ENCODE peak calls at places on chromosomes 11 and 22, in six cellular contexts. X is AG10803, R is dorsolateral prefrontal cortex, Y is kidney epithelial cell, Q is IMR-90, S is upper lobe of left lung. W is an unnamed sample.

GRCh38 chr11:75626692-75627536 is 41.9 kb downstream of the MAP6 start:
- DNase-seq in Y (no peak), R (no peak), Q (peak), X (peak), S (no peak), W (peak)

GRCh38 chr11:95044010-95044409 is 5.2 kb upstream of the KDM4F start:
- DNase-seq in R (no peak), Q (no peak), Y (no peak), S (no peak), X (no peak), W (no peak)

GRCh38 chr11:79087957-79088318 is 352.9 kb downstream of the TENM4 start:
- DNase-seq in R (no peak), Q (no peak), Y (no peak), X (peak), S (no peak), W (no peak)

GRCh38 chr11:86208572-86208971 is 36.0 kb upstream of the EED start:
- DNase-seq in Q (no peak), X (no peak), S (no peak), Y (no peak), R (no peak), W (no peak)

GRCh38 chr11:75429902-75430691 is 2.9 kb downstream of the KLHL35 start:
- DNase-seq in Y (peak), R (no peak), X (peak), S (peak), Q (peak), W (peak)

GRCh38 chr11:107457205-107457557 is 444 bp downstream of the CWF19L2 start:
- DNase-seq in R (no peak), Y (no peak), Q (peak), S (no peak), X (no peak), W (peak)

GRCh38 chr11:111376453-111376871 is 2.6 kb downstream of the POU2AF1 start:
- DNase-seq in Q (no peak), Y (no peak), X (no peak), R (no peak), S (no peak), W (no peak)

GRCh38 chr22:50192825-50193204 is 7.1 kb downstream of the TRABD start:
- DNase-seq in Y (no peak), S (no peak), R (no peak), X (no peak), Q (no peak), W (no peak)

GRCh38 chr11:108592591-108593213 is 866 bp downstream of the EXPH5 start:
- DNase-seq in X (no peak), S (peak), Y (no peak), Q (no peak), R (peak), W (no peak)

GRCh38 chr22:42805998-42806481 is 51.0 kb downstream of the ARFGAP3 start:
- DNase-seq in Y (no peak), X (no peak), R (no peak), Q (no peak), S (no peak), W (no peak)

GRCh38 chr11:61439615-61440014 is 9.7 kb downstream of the SDHAF2 start:
- DNase-seq in S (no peak), R (no peak), Y (no peak), Q (no peak), X (no peak), W (no peak)

GRCh38 chr11:61891331-61892084 is at the start of gene FADS3:
- DNase-seq in Q (peak), Y (no peak), S (peak), X (peak), R (peak), W (peak)

GRCh38 chr11:118785362-118785761 is 5.6 kb downstream of the DDX6 start:
- DNase-seq in S (no peak), R (no peak), X (peak), Y (no peak), Q (peak), W (peak)

GRCh38 chr22:38214248-38215056 is 12.7 kb downstream of the MAFF start:
- DNase-seq in Y (no peak), X (peak), S (peak), Q (peak), R (peak), W (no peak)

GRCh38 chr22:17985606-17986005 is 38.8 kb downstream of the MICAL3 start:
- DNase-seq in S (no peak), X (no peak), Q (no peak), Y (no peak), R (no peak), W (no peak)

GRCh38 chr22:32042924-32043323 is at the start of gene SLC5A1:
- DNase-seq in X (no peak), Y (no peak), R (no peak), Q (no peak), S (peak), W (no peak)

GRCh38 chr11:12113294-12113693 is 2.9 kb downstream of the MICAL2 start:
- DNase-seq in Q (peak), R (no peak), X (no peak), Y (no peak), S (no peak), W (no peak)

GRCh38 chr11:12111482-12112149 is 1.2 kb downstream of the MICAL2 start:
- DNase-seq in R (no peak), S (no peak), Y (no peak), X (peak), Q (peak), W (no peak)

GRCh38 chr11:12110714-12111481 is 508 bp downstream of the MICAL2 start:
- DNase-seq in Y (no peak), R (no peak), S (peak), X (peak), Q (no peak), W (no peak)

GRCh38 chr11:12112731-12113130 is 2.3 kb downstream of the MICAL2 start:
- DNase-seq in S (no peak), Q (no peak), X (no peak), R (no peak), Y (no peak), W (no peak)

GRCh38 chr11:12112150-12112520 is 1.7 kb downstream of the MICAL2 start:
- DNase-seq in S (no peak), R (no peak), Q (no peak), Y (no peak), X (no peak), W (no peak)
- H3K4me3 ChIP-seq in S (no peak), R (peak), Q (peak), Y (peak), X (peak), W (peak)

GRCh38 chr22:28977050-28977449 is 84.6 kb downstream of the C22orf31 start:
- DNase-seq in S (no peak), R (no peak), X (no peak), Y (no peak), Q (no peak), W (no peak)
- H3K4me3 ChIP-seq in S (no peak), R (no peak), X (peak), Y (no peak), Q (no peak), W (no peak)

GRCh38 chr11:123576501-123576900 is 77.9 kb downstream of the SCN3B start:
- DNase-seq in S (no peak), Q (no peak), X (no peak), Y (no peak), R (no peak), W (no peak)
- H3K4me3 ChIP-seq in S (no peak), Q (no peak), X (no peak), Y (no peak), R (no peak), W (no peak)

GRCh38 chr22:45308624-45309421 is 911 bp upstream of the FAM118A start:
- DNase-seq in X (no peak), Y (no peak), R (no peak), Q (no peak), S (no peak), W (no peak)

GRCh38 chr22:45302751-45303150 is 7.0 kb upstream of the FAM118A start:
- DNase-seq in X (no peak), Q (no peak), Y (no peak), S (no peak), R (no peak), W (no peak)

GRCh38 chr22:45306139-45306538 is 3.6 kb upstream of the FAM118A start:
- DNase-seq in R (no peak), Q (no peak), S (no peak), X (no peak), Y (no peak), W (no peak)

GRCh38 chr22:45304971-45305370 is 4.8 kb upstream of the FAM118A start:
- DNase-seq in X (no peak), R (no peak), Y (no peak), S (no peak), Q (no peak), W (no peak)

DNA sequence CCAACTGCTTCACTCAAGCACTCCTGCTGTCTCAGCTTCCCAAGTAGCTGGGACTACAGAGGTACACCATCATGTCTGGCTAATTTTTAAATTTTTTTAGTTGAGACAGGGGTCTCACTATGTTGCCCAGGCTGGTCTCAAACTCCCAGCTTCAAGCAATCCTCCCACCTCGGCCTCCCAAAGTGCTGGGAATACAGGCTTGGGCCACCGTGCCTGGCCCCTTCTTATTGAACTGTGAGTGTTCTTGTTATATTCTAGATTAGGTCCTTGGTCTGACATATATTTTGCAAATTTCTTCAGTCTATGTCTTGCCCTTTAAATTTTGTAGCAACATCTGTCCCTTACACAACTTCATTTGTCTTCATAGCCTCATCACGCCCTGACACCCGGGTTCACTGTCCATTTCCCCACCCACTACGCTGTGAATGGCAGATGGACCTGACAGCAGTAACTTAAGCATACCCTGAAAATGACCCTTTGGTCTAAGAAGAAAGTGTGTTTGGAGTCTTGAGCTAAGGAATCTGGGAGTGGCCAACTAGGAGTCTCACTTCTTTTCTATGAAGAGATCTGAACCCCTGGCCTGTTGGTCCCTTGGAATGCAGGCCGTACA is 4.2 kb upstream of the FAM118A start:
- DNase-seq in Q (no peak), Y (no peak), X (no peak), S (no peak), R (no peak), W (no peak)
- H3K4me3 ChIP-seq in Q (no peak), Y (no peak), X (no peak), S (no peak), R (no peak), W (no peak)

DNA sequence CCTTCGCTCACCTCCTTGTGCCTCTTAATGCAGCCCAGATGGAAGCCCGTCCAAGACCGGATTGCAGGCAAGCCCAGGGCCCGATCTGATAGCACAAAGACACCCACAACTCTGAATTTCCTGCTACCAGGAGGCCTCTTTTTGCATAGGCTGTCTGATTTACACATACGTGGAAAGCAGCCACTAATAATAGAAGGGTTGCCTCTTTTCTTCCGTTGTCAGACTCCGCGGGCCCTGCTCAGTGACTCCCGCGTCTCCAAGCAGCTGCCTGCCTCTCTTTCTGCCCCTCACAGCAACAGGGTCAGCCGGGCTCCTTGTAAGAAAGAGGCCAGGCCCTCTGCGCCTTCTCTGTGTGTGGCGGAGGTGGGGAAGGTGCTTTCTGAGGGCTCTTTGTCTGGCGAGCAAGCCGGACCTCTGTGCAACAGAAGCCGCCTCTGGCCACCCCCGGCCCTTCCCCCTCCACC is 26.7 kb downstream of the FLI1 start:
- DNase-seq in Q (no peak), R (no peak), S (no peak), X (no peak), Y (no peak), W (no peak)
- H3K4me3 ChIP-seq in Q (no peak), R (no peak), S (no peak), X (no peak), Y (no peak), W (no peak)

GRCh38 chr11:65843811-65844210 is 10.0 kb downstream of the SNX32 start:
- DNase-seq in X (no peak), Y (no peak), R (no peak), S (no peak), Q (no peak), W (no peak)

GRCh38 chr11:65849366-65849765 is 8.6 kb downstream of the CFL1 start:
- DNase-seq in Y (no peak), Q (no peak), X (no peak), S (no peak), R (no peak), W (no peak)

GRCh38 chr11:65842144-65842543 is 8.4 kb downstream of the SNX32 start:
- DNase-seq in Y (no peak), R (no peak), S (no peak), Q (no peak), X (no peak), W (no peak)

GRCh38 chr11:65847746-65848145 is 10.2 kb downstream of the CFL1 start:
- DNase-seq in Q (no peak), Y (no peak), X (no peak), R (no peak), S (no peak), W (no peak)

GRCh38 chr11:65844231-65844872 is 10.6 kb downstream of the SNX32 start:
- DNase-seq in Q (no peak), R (no peak), Y (no peak), X (no peak), S (no peak), W (no peak)
- H3K4me3 ChIP-seq in Q (no peak), R (no peak), Y (no peak), X (no peak), S (no peak), W (no peak)

DNA sequence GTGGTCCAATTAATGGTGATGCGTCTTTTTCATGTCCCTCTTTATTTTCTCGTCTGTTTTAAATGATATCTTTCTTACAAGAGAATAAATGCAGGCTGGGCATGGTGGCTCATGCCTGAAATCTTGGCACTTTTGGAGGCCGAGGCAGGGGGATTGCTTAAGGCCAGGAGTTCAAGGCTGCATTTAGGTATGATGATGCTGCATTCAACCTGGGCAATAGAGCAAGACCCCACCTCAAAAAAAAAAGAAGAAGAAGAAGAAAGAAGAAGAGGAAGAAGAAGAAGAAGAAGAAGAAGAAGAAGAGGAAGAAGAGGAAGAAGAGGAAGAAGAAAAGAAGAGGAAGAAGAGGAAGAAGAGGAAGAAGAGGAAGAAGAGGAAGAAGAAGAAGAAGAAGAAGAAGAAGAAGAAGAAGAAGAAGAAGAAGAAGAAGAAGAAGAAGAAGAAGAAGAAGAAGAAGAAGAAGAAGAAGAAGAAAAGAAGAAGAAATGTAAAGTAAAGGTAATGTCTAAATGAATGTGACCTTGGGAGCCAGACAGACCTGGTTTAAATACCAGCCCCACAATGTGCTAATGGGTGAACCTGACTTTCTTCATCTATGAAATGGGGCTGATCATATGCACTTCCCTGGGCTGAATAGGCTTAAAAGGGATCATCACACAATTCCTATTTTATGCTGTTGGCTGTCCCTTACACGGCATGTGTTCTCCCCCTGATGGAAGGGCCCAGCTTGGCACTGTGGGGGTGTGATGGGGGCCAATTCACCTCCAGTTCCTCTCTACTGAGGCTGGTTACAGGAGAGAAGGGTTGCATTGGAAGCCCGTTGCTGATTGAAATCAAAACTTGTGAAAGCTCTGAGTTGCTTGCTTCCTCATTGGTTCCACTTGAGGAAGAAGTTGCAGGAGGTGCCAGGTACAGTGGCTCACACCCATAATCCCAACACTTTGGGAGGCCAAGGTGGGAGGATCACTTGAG is 13.0 kb upstream of the PRG2 start:
- DNase-seq in R (no peak), X (no peak), S (no peak), Y (no peak), Q (no peak), W (no peak)
- H3K4me3 ChIP-seq in R (no peak), X (no peak), S (no peak), Y (no peak), Q (no peak), W (no peak)